ENCODE peak calls at places on chromosomes 5 and 9, in six cellular contexts. E is fibroblast of pulmonary artery; Z is stimulated activated effector memory CD8-positive, alpha-beta T cell treated with anti-CD3 and anti-CD28 coated beads, Interleukin-12 subunit alpha, Interleukin-12 subunit beta, amount 100 ng/mL, for 72 hours; S is T-helper 9 cell; R is T-helper 2 cell; Y is iris pigment epithelial cell. W is an unnamed sample.

GRCh38 chr5:76622973-76623596 is at the start of gene F2RL2:
- DNase-seq in E (peak), Z (no peak), S (no peak), R (no peak), Y (peak), W (peak)

GRCh38 chr5:155943516-155944407 is 383.2 kb upstream of the SGCD start:
- DNase-seq in E (peak), Z (no peak), S (peak), R (peak), Y (peak), W (peak)

GRCh38 chr9:109141375-109141774 is 21.6 kb upstream of the TMEM245 start:
- DNase-seq in E (no peak), Z (no peak), S (no peak), R (no peak), Y (no peak), W (no peak)

GRCh38 chr9:133708770-133709611 is 29.2 kb downstream of the SARDH start:
- DNase-seq in E (no peak), Z (no peak), S (peak), R (no peak), Y (no peak), W (no peak)

GRCh38 chr9:37903581-37903830 is 421 bp downstream of the SLC25A51 start:
- DNase-seq in E (no peak), Z (no peak), S (no peak), R (no peak), Y (no peak), W (no peak)

GRCh38 chr5:128949847-128950546 is 15.3 kb upstream of the SLC27A6 start:
- DNase-seq in E (no peak), Z (no peak), S (no peak), R (no peak), Y (no peak), W (no peak)

GRCh38 chr5:33284681-33285080 is 156.1 kb upstream of the TARS1 start:
- DNase-seq in E (peak), Z (no peak), S (no peak), R (no peak), Y (peak), W (no peak)

GRCh38 chr9:129733632-129733953 is 19.2 kb downstream of the PTGES start:
- DNase-seq in E (no peak), Z (no peak), S (no peak), R (no peak), Y (no peak), W (no peak)

GRCh38 chr5:69049151-69049550 is 44.7 kb upstream of the SLC30A5 start:
- DNase-seq in E (no peak), Z (no peak), S (no peak), R (no peak), Y (peak), W (peak)

GRCh38 chr9:20618361-20618799 is 3.9 kb downstream of the MLLT3 start:
- DNase-seq in E (peak), Z (no peak), S (no peak), R (peak), Y (peak), W (peak)

GRCh38 chr9:116381350-116381749 is 227.8 kb downstream of the PAPPA start:
- DNase-seq in E (peak), Z (no peak), S (no peak), R (no peak), Y (peak), W (no peak)

GRCh38 chr9:6590772-6591384 is 54.7 kb downstream of the GLDC start:
- DNase-seq in E (no peak), Z (no peak), S (no peak), R (no peak), Y (no peak), W (no peak)

GRCh38 chr9:118271936-118272335 is 567.7 kb downstream of the TLR4 start:
- DNase-seq in E (no peak), Z (no peak), S (no peak), R (no peak), Y (no peak), W (peak)

GRCh38 chr5:97838214-97838613 is 655.2 kb upstream of the RIOK2 start:
- DNase-seq in E (peak), Z (no peak), S (no peak), R (peak), Y (peak), W (peak)

GRCh38 chr9:125878241-125878640 is 131.1 kb downstream of the PBX3 start:
- DNase-seq in E (peak), Z (no peak), S (no peak), R (no peak), Y (peak), W (peak)

GRCh38 chr5:133469846-133470245 is 142.5 kb downstream of the FSTL4 start:
- DNase-seq in E (no peak), Z (no peak), S (no peak), R (no peak), Y (no peak), W (no peak)

GRCh38 chr9:99491408-99492259 is 269.6 kb downstream of the SEC61B start:
- DNase-seq in E (no peak), Z (no peak), S (no peak), R (peak), Y (peak), W (peak)

GRCh38 chr9:70802206-70802605 is 319.2 kb downstream of the TRPM3 start:
- DNase-seq in E (peak), Z (no peak), S (no peak), R (no peak), Y (peak), W (peak)

GRCh38 chr5:76163111-76163628 is 80.0 kb downstream of the SV2C start:
- DNase-seq in E (no peak), Z (no peak), S (no peak), R (no peak), Y (no peak), W (no peak)

GRCh38 chr9:122991370-122991830 is 42.1 kb upstream of the GPR21 start:
- DNase-seq in E (peak), Z (peak), S (peak), R (peak), Y (peak), W (peak)

GRCh38 chr5:123754903-123755302 is 242.9 kb downstream of the CSNK1G3 start:
- DNase-seq in E (peak), Z (no peak), S (no peak), R (no peak), Y (peak), W (peak)

GRCh38 chr9:35649431-35650340 is 1.0 kb downstream of the SIT1 start:
- DNase-seq in E (peak), Z (peak), S (peak), R (peak), Y (no peak), W (peak)

GRCh38 chr9:131525643-131526565 is 5.2 kb downstream of the UCK1 start:
- DNase-seq in E (no peak), Z (no peak), S (no peak), R (no peak), Y (no peak), W (no peak)

GRCh38 chr5:115709585-115709984 is 83.7 kb upstream of the TMED7 start:
- DNase-seq in E (no peak), Z (no peak), S (no peak), R (no peak), Y (no peak), W (peak)